ENCODE peak calls at places on chromosome 9, in eight cellular contexts. One of them, this sample, is unnamed.

GRCh38 chr9:82882133-82882532 is 180.8 kb downstream of the RASEF start:
- DNase-seq in GM12891: no peak
- DNase-seq in activated naive CD4-positive, alpha-beta T cell treated with anti-CD3 and anti-CD28 coated beads, Interleukin-2, amount 50 U/mL, for 16 hours: no peak
- DNase-seq in stimulated activated CD8-positive, alpha-beta memory T cell treated with anti-CD3 and anti-CD28 coated beads, Interleukin-4, amount 100 ng/mL, for 24 hours: no peak
- DNase-seq in CD8-positive, alpha-beta T cell: no peak
- DNase-seq in left ventricle myocardium inferior: no peak
- DNase-seq in frontal cortex: no peak
- DNase-seq in uterus: no peak
- DNase-seq in this sample: no peak

GRCh38 chr9:137670391-137671195 is 51.8 kb downstream of the EHMT1 start:
- DNase-seq in CD8-positive, alpha-beta T cell: no peak
- DNase-seq in GM12891: no peak
- DNase-seq in activated naive CD4-positive, alpha-beta T cell treated with anti-CD3 and anti-CD28 coated beads, Interleukin-2, amount 50 U/mL, for 16 hours: no peak
- DNase-seq in uterus: no peak
- DNase-seq in frontal cortex: no peak
- DNase-seq in left ventricle myocardium inferior: peak
- DNase-seq in stimulated activated CD8-positive, alpha-beta memory T cell treated with anti-CD3 and anti-CD28 coated beads, Interleukin-4, amount 100 ng/mL, for 24 hours: no peak
- DNase-seq in this sample: no peak

GRCh38 chr9:37914154-37914551 is 10.2 kb upstream of the SLC25A51 start:
- DNase-seq in left ventricle myocardium inferior: no peak
- DNase-seq in activated naive CD4-positive, alpha-beta T cell treated with anti-CD3 and anti-CD28 coated beads, Interleukin-2, amount 50 U/mL, for 16 hours: no peak
- DNase-seq in stimulated activated CD8-positive, alpha-beta memory T cell treated with anti-CD3 and anti-CD28 coated beads, Interleukin-4, amount 100 ng/mL, for 24 hours: no peak
- DNase-seq in frontal cortex: no peak
- DNase-seq in uterus: no peak
- DNase-seq in CD8-positive, alpha-beta T cell: no peak
- DNase-seq in GM12891: no peak
- DNase-seq in this sample: peak

GRCh38 chr9:96486351-96487029 is 36.5 kb downstream of the HABP4 start:
- DNase-seq in CD8-positive, alpha-beta T cell: no peak
- DNase-seq in activated naive CD4-positive, alpha-beta T cell treated with anti-CD3 and anti-CD28 coated beads, Interleukin-2, amount 50 U/mL, for 16 hours: no peak
- DNase-seq in uterus: peak
- DNase-seq in stimulated activated CD8-positive, alpha-beta memory T cell treated with anti-CD3 and anti-CD28 coated beads, Interleukin-4, amount 100 ng/mL, for 24 hours: no peak
- DNase-seq in frontal cortex: no peak
- DNase-seq in left ventricle myocardium inferior: peak
- DNase-seq in GM12891: no peak
- DNase-seq in this sample: peak

GRCh38 chr9:79256691-79257213 is 315.0 kb upstream of the TLE4 start:
- DNase-seq in CD8-positive, alpha-beta T cell: no peak
- DNase-seq in GM12891: no peak
- DNase-seq in frontal cortex: no peak
- DNase-seq in activated naive CD4-positive, alpha-beta T cell treated with anti-CD3 and anti-CD28 coated beads, Interleukin-2, amount 50 U/mL, for 16 hours: no peak
- DNase-seq in left ventricle myocardium inferior: no peak
- DNase-seq in stimulated activated CD8-positive, alpha-beta memory T cell treated with anti-CD3 and anti-CD28 coated beads, Interleukin-4, amount 100 ng/mL, for 24 hours: no peak
- DNase-seq in uterus: no peak
- DNase-seq in this sample: no peak

GRCh38 chr9:127567898-127568617 is 44.0 kb upstream of the STXBP1 start:
- DNase-seq in CD8-positive, alpha-beta T cell: no peak
- DNase-seq in uterus: no peak
- DNase-seq in GM12891: no peak
- DNase-seq in frontal cortex: no peak
- DNase-seq in stimulated activated CD8-positive, alpha-beta memory T cell treated with anti-CD3 and anti-CD28 coated beads, Interleukin-4, amount 100 ng/mL, for 24 hours: no peak
- DNase-seq in activated naive CD4-positive, alpha-beta T cell treated with anti-CD3 and anti-CD28 coated beads, Interleukin-2, amount 50 U/mL, for 16 hours: no peak
- DNase-seq in left ventricle myocardium inferior: no peak
- DNase-seq in this sample: no peak

GRCh38 chr9:113851359-113851758 is 24.8 kb upstream of the ZNF618 start:
- DNase-seq in activated naive CD4-positive, alpha-beta T cell treated with anti-CD3 and anti-CD28 coated beads, Interleukin-2, amount 50 U/mL, for 16 hours: no peak
- DNase-seq in GM12891: no peak
- DNase-seq in stimulated activated CD8-positive, alpha-beta memory T cell treated with anti-CD3 and anti-CD28 coated beads, Interleukin-4, amount 100 ng/mL, for 24 hours: no peak
- DNase-seq in uterus: no peak
- DNase-seq in CD8-positive, alpha-beta T cell: no peak
- DNase-seq in frontal cortex: no peak
- DNase-seq in left ventricle myocardium inferior: no peak
- DNase-seq in this sample: no peak

GRCh38 chr9:26172301-26172700 is 494.1 kb upstream of the TUSC1 start:
- DNase-seq in GM12891: no peak
- DNase-seq in CD8-positive, alpha-beta T cell: no peak
- DNase-seq in left ventricle myocardium inferior: no peak
- DNase-seq in uterus: no peak
- DNase-seq in activated naive CD4-positive, alpha-beta T cell treated with anti-CD3 and anti-CD28 coated beads, Interleukin-2, amount 50 U/mL, for 16 hours: no peak
- DNase-seq in stimulated activated CD8-positive, alpha-beta memory T cell treated with anti-CD3 and anti-CD28 coated beads, Interleukin-4, amount 100 ng/mL, for 24 hours: no peak
- DNase-seq in frontal cortex: no peak
- DNase-seq in this sample: no peak

GRCh38 chr9:113155911-113156559 is 5.2 kb downstream of the SLC31A2 start:
- DNase-seq in activated naive CD4-positive, alpha-beta T cell treated with anti-CD3 and anti-CD28 coated beads, Interleukin-2, amount 50 U/mL, for 16 hours: no peak
- DNase-seq in frontal cortex: no peak
- DNase-seq in uterus: no peak
- DNase-seq in left ventricle myocardium inferior: no peak
- DNase-seq in stimulated activated CD8-positive, alpha-beta memory T cell treated with anti-CD3 and anti-CD28 coated beads, Interleukin-4, amount 100 ng/mL, for 24 hours: no peak
- DNase-seq in CD8-positive, alpha-beta T cell: no peak
- DNase-seq in GM12891: no peak
- DNase-seq in this sample: no peak

GRCh38 chr9:116860509-116861120 is 173.5 kb downstream of the TRIM32 start:
- DNase-seq in CD8-positive, alpha-beta T cell: no peak
- DNase-seq in GM12891: peak
- DNase-seq in stimulated activated CD8-positive, alpha-beta memory T cell treated with anti-CD3 and anti-CD28 coated beads, Interleukin-4, amount 100 ng/mL, for 24 hours: no peak
- DNase-seq in activated naive CD4-positive, alpha-beta T cell treated with anti-CD3 and anti-CD28 coated beads, Interleukin-2, amount 50 U/mL, for 16 hours: no peak
- DNase-seq in uterus: peak
- DNase-seq in left ventricle myocardium inferior: peak
- DNase-seq in frontal cortex: no peak
- DNase-seq in this sample: peak

GRCh38 chr9:111728617-111729366 is 65.9 kb downstream of the SHOC1 start:
- DNase-seq in activated naive CD4-positive, alpha-beta T cell treated with anti-CD3 and anti-CD28 coated beads, Interleukin-2, amount 50 U/mL, for 16 hours: no peak
- DNase-seq in uterus: no peak
- DNase-seq in frontal cortex: no peak
- DNase-seq in GM12891: no peak
- DNase-seq in left ventricle myocardium inferior: no peak
- DNase-seq in CD8-positive, alpha-beta T cell: no peak
- DNase-seq in stimulated activated CD8-positive, alpha-beta memory T cell treated with anti-CD3 and anti-CD28 coated beads, Interleukin-4, amount 100 ng/mL, for 24 hours: no peak
- DNase-seq in this sample: no peak